ENCODE peak calls at places on chromosome 6, in seven cellular contexts. One of them, this sample, is unnamed.

GRCh38 chr6:34531580-34532201 is 24.4 kb downstream of the SPDEF start:
- DNase-seq in adrenal gland: peak; percentile 63
- DNase-seq in HL-60: no peak
- DNase-seq in heart left ventricle: peak; percentile 66
- DNase-seq in Calu3: no peak
- DNase-seq in fibroblast of the aortic adventitia: peak; percentile 31
- DNase-seq in epithelial cell of esophagus: peak; percentile 27
- DNase-seq in this sample: no peak

GRCh38 chr6:88359530-88360202 is 193.5 kb upstream of the CNR1 start:
- DNase-seq in epithelial cell of esophagus: no peak
- DNase-seq in Calu3: no peak
- DNase-seq in heart left ventricle: no peak
- DNase-seq in HL-60: no peak
- DNase-seq in adrenal gland: no peak
- DNase-seq in fibroblast of the aortic adventitia: no peak
- DNase-seq in this sample: no peak

GRCh38 chr6:33716890-33717632 is 5.6 kb upstream of the UQCC2 start:
- DNase-seq in Calu3: no peak
- DNase-seq in heart left ventricle: no peak
- DNase-seq in adrenal gland: no peak
- DNase-seq in HL-60: no peak
- DNase-seq in fibroblast of the aortic adventitia: no peak
- DNase-seq in epithelial cell of esophagus: peak; percentile 71
- DNase-seq in this sample: no peak

GRCh38 chr6:118398066-118398465 is 150.0 kb upstream of the PLN start:
- DNase-seq in HL-60: no peak
- DNase-seq in Calu3: no peak
- DNase-seq in adrenal gland: no peak
- DNase-seq in fibroblast of the aortic adventitia: no peak
- DNase-seq in heart left ventricle: no peak
- DNase-seq in epithelial cell of esophagus: no peak
- DNase-seq in this sample: no peak

GRCh38 chr6:99814230-99814928 is 179.6 kb downstream of the MCHR2 start:
- DNase-seq in adrenal gland: no peak
- DNase-seq in heart left ventricle: no peak
- DNase-seq in fibroblast of the aortic adventitia: no peak
- DNase-seq in epithelial cell of esophagus: no peak
- DNase-seq in Calu3: no peak
- DNase-seq in HL-60: no peak
- DNase-seq in this sample: no peak

GRCh38 chr6:10759884-10760329 is 12.3 kb downstream of the TMEM14B start:
- DNase-seq in adrenal gland: peak; percentile 87
- DNase-seq in Calu3: peak; percentile 57
- DNase-seq in heart left ventricle: no peak
- DNase-seq in fibroblast of the aortic adventitia: peak; percentile 83
- DNase-seq in HL-60: no peak
- DNase-seq in epithelial cell of esophagus: peak; percentile 98
- DNase-seq in this sample: peak; percentile 79

GRCh38 chr6:449057-449430 is 57.5 kb downstream of the IRF4 start:
- DNase-seq in adrenal gland: no peak
- DNase-seq in HL-60: no peak
- DNase-seq in epithelial cell of esophagus: no peak
- DNase-seq in fibroblast of the aortic adventitia: no peak
- DNase-seq in heart left ventricle: no peak
- DNase-seq in Calu3: no peak
- DNase-seq in this sample: no peak

GRCh38 chr6:28864321-28864923 is 59.4 kb downstream of the TRIM27 start:
- DNase-seq in fibroblast of the aortic adventitia: no peak
- DNase-seq in Calu3: no peak
- DNase-seq in HL-60: no peak
- DNase-seq in epithelial cell of esophagus: no peak
- DNase-seq in heart left ventricle: no peak
- DNase-seq in adrenal gland: no peak
- DNase-seq in this sample: no peak

GRCh38 chr6:118525913-118526490 is 22.1 kb upstream of the PLN start:
- DNase-seq in fibroblast of the aortic adventitia: no peak
- DNase-seq in epithelial cell of esophagus: no peak
- DNase-seq in heart left ventricle: no peak
- DNase-seq in Calu3: no peak
- DNase-seq in adrenal gland: no peak
- DNase-seq in HL-60: no peak
- DNase-seq in this sample: no peak

GRCh38 chr6:134721095-134721400 is 228.9 kb downstream of the ALDH8A1 start:
- DNase-seq in heart left ventricle: no peak
- DNase-seq in epithelial cell of esophagus: no peak
- DNase-seq in fibroblast of the aortic adventitia: no peak
- DNase-seq in HL-60: no peak
- DNase-seq in adrenal gland: no peak
- DNase-seq in Calu3: no peak
- DNase-seq in this sample: no peak

GRCh38 chr6:75171581-75172360 is 34.1 kb downstream of the COL12A1 start:
- DNase-seq in Calu3: no peak
- DNase-seq in heart left ventricle: no peak
- DNase-seq in epithelial cell of esophagus: no peak
- DNase-seq in adrenal gland: no peak
- DNase-seq in fibroblast of the aortic adventitia: peak; percentile 27
- DNase-seq in HL-60: no peak
- DNase-seq in this sample: peak; percentile 27

GRCh38 chr6:8705435-8706020 is 270.2 kb upstream of the SLC35B3 start:
- DNase-seq in HL-60: no peak
- DNase-seq in heart left ventricle: no peak
- DNase-seq in Calu3: no peak
- DNase-seq in epithelial cell of esophagus: no peak
- DNase-seq in adrenal gland: no peak
- DNase-seq in fibroblast of the aortic adventitia: no peak
- DNase-seq in this sample: no peak

GRCh38 chr6:89134723-89135122 is 11.1 kb upstream of the PM20D2 start:
- DNase-seq in epithelial cell of esophagus: peak; percentile 21
- DNase-seq in heart left ventricle: no peak
- DNase-seq in adrenal gland: no peak
- DNase-seq in fibroblast of the aortic adventitia: no peak
- DNase-seq in Calu3: no peak
- DNase-seq in HL-60: no peak
- DNase-seq in this sample: no peak

GRCh38 chr6:25035451-25036435 is 100.0 kb upstream of the RIPOR2 start:
- DNase-seq in fibroblast of the aortic adventitia: no peak
- DNase-seq in heart left ventricle: no peak
- DNase-seq in epithelial cell of esophagus: no peak
- DNase-seq in adrenal gland: no peak
- DNase-seq in Calu3: no peak
- DNase-seq in HL-60: no peak
- DNase-seq in this sample: peak; percentile 38

GRCh38 chr6:27867051-27867940 is 44.9 kb downstream of the OR2B2 start:
- DNase-seq in epithelial cell of esophagus: peak; percentile 77
- DNase-seq in adrenal gland: peak; percentile 44
- DNase-seq in HL-60: peak; percentile 86
- DNase-seq in fibroblast of the aortic adventitia: peak; percentile 78
- DNase-seq in heart left ventricle: peak; percentile 53
- DNase-seq in Calu3: peak; percentile 87
- DNase-seq in this sample: peak; percentile 79

GRCh38 chr6:107689190-107689589 is 134.9 kb downstream of the SCML4 start:
- DNase-seq in Calu3: no peak
- DNase-seq in heart left ventricle: no peak
- DNase-seq in adrenal gland: no peak
- DNase-seq in fibroblast of the aortic adventitia: no peak
- DNase-seq in HL-60: no peak
- DNase-seq in epithelial cell of esophagus: no peak
- DNase-seq in this sample: no peak

GRCh38 chr6:140051521-140052455 is 677.3 kb upstream of the CITED2 start:
- DNase-seq in HL-60: no peak
- DNase-seq in heart left ventricle: no peak
- DNase-seq in fibroblast of the aortic adventitia: peak; percentile 92
- DNase-seq in adrenal gland: peak; percentile 14
- DNase-seq in Calu3: no peak
- DNase-seq in epithelial cell of esophagus: peak; percentile 96
- DNase-seq in this sample: peak; percentile 99

GRCh38 chr6:140048202-140048790 is 673.8 kb upstream of the CITED2 start:
- DNase-seq in Calu3: no peak
- DNase-seq in fibroblast of the aortic adventitia: no peak
- DNase-seq in adrenal gland: no peak
- DNase-seq in heart left ventricle: no peak
- DNase-seq in HL-60: no peak
- DNase-seq in epithelial cell of esophagus: no peak
- DNase-seq in this sample: no peak

GRCh38 chr6:140050232-140050995 is 676.0 kb upstream of the CITED2 start:
- DNase-seq in HL-60: no peak
- DNase-seq in epithelial cell of esophagus: peak; percentile 37
- DNase-seq in Calu3: no peak
- DNase-seq in fibroblast of the aortic adventitia: no peak
- DNase-seq in adrenal gland: no peak
- DNase-seq in heart left ventricle: peak; percentile 31
- DNase-seq in this sample: peak; percentile 63

GRCh38 chr6:140047321-140047720 is 672.9 kb upstream of the CITED2 start:
- DNase-seq in epithelial cell of esophagus: no peak
- DNase-seq in HL-60: no peak
- DNase-seq in heart left ventricle: no peak
- DNase-seq in fibroblast of the aortic adventitia: no peak
- DNase-seq in adrenal gland: no peak
- DNase-seq in Calu3: no peak
- DNase-seq in this sample: no peak

DNA sequence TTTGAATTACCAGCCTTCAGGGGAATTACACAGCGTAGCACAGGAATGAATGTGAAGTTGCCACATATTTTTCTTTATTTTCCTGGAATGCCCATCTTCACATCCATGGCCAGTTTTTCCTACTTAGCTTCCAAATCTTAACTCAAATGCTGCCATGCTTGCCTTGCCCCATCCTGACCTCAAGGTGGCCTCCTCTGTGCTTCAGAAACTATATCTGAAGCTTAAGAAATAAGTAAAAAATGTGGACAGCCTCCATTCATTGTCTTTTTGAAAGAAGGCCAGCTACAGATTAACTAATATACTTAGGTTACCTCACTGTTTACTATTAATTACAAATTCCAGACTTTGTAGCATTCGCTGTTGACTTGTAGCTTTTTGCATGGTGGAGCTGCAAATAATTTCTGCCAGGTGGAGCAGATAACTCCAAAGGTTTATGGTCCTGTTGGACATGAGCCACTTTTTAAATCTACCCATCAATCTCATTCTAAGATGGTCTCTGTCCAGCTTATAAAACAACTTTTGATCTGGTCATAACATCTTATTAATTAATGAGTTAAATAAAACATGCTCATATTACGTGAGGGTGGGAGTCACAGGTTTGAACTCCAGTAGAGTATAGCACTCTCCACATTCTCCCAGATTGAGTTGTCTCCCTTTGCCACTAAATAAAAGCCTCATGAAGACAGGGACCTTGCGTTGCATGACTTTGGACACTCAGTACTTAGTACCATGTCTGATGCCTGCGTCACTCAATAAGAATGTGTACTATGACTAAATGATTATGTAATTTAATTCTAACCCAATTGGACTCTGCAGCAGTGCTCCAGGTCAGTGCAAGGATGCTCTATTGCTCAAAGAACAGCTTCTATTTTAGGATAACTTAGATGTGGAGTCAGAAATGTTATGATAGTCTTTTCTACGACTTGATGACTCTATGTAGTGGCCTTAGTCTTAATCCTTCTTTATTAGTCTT is 678.6 kb upstream of the CITED2 start:
- DNase-seq in heart left ventricle: no peak
- DNase-seq in Calu3: no peak
- DNase-seq in adrenal gland: no peak
- DNase-seq in epithelial cell of esophagus: peak; percentile 52
- DNase-seq in HL-60: no peak
- DNase-seq in fibroblast of the aortic adventitia: peak; percentile 54
- DNase-seq in this sample: peak; percentile 80
- TF ChIP-seq CTCF in heart left ventricle: peak; percentile 9
- TF ChIP-seq CTCF in Calu3: no peak
- TF ChIP-seq CTCF in adrenal gland: peak; percentile 18
- TF ChIP-seq CTCF in epithelial cell of esophagus: peak; percentile 54
- TF ChIP-seq CTCF in HL-60: peak; percentile 10
- TF ChIP-seq CTCF in fibroblast of the aortic adventitia: peak; percentile 55
- TF ChIP-seq CTCF in this sample: peak; percentile 74

GRCh38 chr6:158253248-158253647 is 59.0 kb upstream of the TULP4 start:
- DNase-seq in heart left ventricle: no peak
- DNase-seq in epithelial cell of esophagus: no peak
- DNase-seq in HL-60: no peak
- DNase-seq in Calu3: no peak
- DNase-seq in adrenal gland: no peak
- DNase-seq in fibroblast of the aortic adventitia: no peak
- DNase-seq in this sample: no peak

GRCh38 chr6:158255974-158256601 is 56.2 kb upstream of the TULP4 start:
- DNase-seq in heart left ventricle: no peak
- DNase-seq in epithelial cell of esophagus: no peak
- DNase-seq in fibroblast of the aortic adventitia: no peak
- DNase-seq in Calu3: no peak
- DNase-seq in adrenal gland: no peak
- DNase-seq in HL-60: no peak
- DNase-seq in this sample: no peak

GRCh38 chr6:158257425-158257759 is 54.9 kb upstream of the TULP4 start:
- DNase-seq in Calu3: no peak
- DNase-seq in epithelial cell of esophagus: no peak
- DNase-seq in heart left ventricle: no peak
- DNase-seq in fibroblast of the aortic adventitia: no peak
- DNase-seq in HL-60: no peak
- DNase-seq in adrenal gland: no peak
- DNase-seq in this sample: no peak

GRCh38 chr6:158256746-158257424 is 55.4 kb upstream of the TULP4 start:
- DNase-seq in adrenal gland: no peak
- DNase-seq in Calu3: no peak
- DNase-seq in fibroblast of the aortic adventitia: no peak
- DNase-seq in epithelial cell of esophagus: no peak
- DNase-seq in heart left ventricle: no peak
- DNase-seq in HL-60: no peak
- DNase-seq in this sample: no peak

GRCh38 chr6:158255280-158255973 is 56.8 kb upstream of the TULP4 start:
- DNase-seq in heart left ventricle: no peak
- DNase-seq in epithelial cell of esophagus: no peak
- DNase-seq in adrenal gland: no peak
- DNase-seq in HL-60: no peak
- DNase-seq in fibroblast of the aortic adventitia: no peak
- DNase-seq in Calu3: no peak
- DNase-seq in this sample: no peak
- TF ChIP-seq CTCF in heart left ventricle: no peak
- TF ChIP-seq CTCF in epithelial cell of esophagus: no peak
- TF ChIP-seq CTCF in adrenal gland: no peak
- TF ChIP-seq CTCF in HL-60: no peak
- TF ChIP-seq CTCF in fibroblast of the aortic adventitia: no peak
- TF ChIP-seq CTCF in Calu3: no peak
- TF ChIP-seq CTCF in this sample: no peak

GRCh38 chr6:53721766-53722165 is 56.2 kb upstream of the KLHL31 start:
- DNase-seq in epithelial cell of esophagus: no peak
- DNase-seq in Calu3: no peak
- DNase-seq in heart left ventricle: no peak
- DNase-seq in adrenal gland: no peak
- DNase-seq in fibroblast of the aortic adventitia: no peak
- DNase-seq in HL-60: no peak
- DNase-seq in this sample: no peak
- TF ChIP-seq CTCF in epithelial cell of esophagus: no peak
- TF ChIP-seq CTCF in Calu3: no peak
- TF ChIP-seq CTCF in heart left ventricle: no peak
- TF ChIP-seq CTCF in adrenal gland: no peak
- TF ChIP-seq CTCF in fibroblast of the aortic adventitia: no peak
- TF ChIP-seq CTCF in HL-60: no peak
- TF ChIP-seq CTCF in this sample: no peak

DNA sequence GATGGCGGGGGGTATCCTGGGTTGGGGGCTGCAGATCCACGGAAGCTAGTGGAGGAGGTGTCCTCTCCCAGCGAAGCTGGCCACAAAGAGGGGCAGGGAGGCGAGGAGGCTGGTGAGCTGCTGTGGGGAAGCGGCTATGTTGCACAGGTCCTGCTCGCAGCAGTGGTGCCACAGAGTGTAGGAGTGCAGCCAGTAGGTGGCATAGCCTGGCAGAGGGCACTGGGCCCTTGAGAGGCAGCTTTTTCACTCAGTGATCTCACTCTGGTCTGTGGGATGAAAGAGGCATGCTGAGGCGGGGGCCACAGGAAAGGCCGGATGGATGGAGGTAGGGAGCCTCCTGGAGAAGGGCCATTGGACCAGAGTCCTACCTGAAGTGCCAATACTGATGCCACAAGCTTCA is 2.9 kb upstream of the LY6G6D start:
- DNase-seq in fibroblast of the aortic adventitia: no peak
- DNase-seq in Calu3: peak; percentile 71
- DNase-seq in epithelial cell of esophagus: peak; percentile 52
- DNase-seq in adrenal gland: no peak
- DNase-seq in HL-60: peak; percentile 33
- DNase-seq in heart left ventricle: no peak
- DNase-seq in this sample: no peak
- TF ChIP-seq CTCF in fibroblast of the aortic adventitia: no peak
- TF ChIP-seq CTCF in Calu3: peak; percentile 54
- TF ChIP-seq CTCF in epithelial cell of esophagus: peak; percentile 50
- TF ChIP-seq CTCF in adrenal gland: no peak
- TF ChIP-seq CTCF in HL-60: peak; percentile 10
- TF ChIP-seq CTCF in heart left ventricle: peak; percentile 16
- TF ChIP-seq CTCF in this sample: peak; percentile 43